ENCODE peak calls at places on chromosomes 12 and 14, in five cellular contexts. One of them, this sample, is unnamed.

GRCh38 chr12:65565601-65566560 is 258.4 kb upstream of the HMGA2 start:
- DNase-seq in KBM-7: peak; percentile 46
- DNase-seq in heart right ventricle: no peak
- DNase-seq in HepG2: no peak
- DNase-seq in GM20000: no peak
- DNase-seq in this sample: peak; percentile 53

GRCh38 chr12:111942557-111942956 is 70.4 kb downstream of the TMEM116 start:
- DNase-seq in heart right ventricle: no peak
- DNase-seq in KBM-7: peak; percentile 58
- DNase-seq in GM20000: no peak
- DNase-seq in HepG2: no peak
- DNase-seq in this sample: peak; percentile 42

GRCh38 chr14:78227466-78228077 is 57.4 kb downstream of the NRXN3 start:
- DNase-seq in HepG2: no peak
- DNase-seq in KBM-7: no peak
- DNase-seq in GM20000: no peak
- DNase-seq in heart right ventricle: no peak
- DNase-seq in this sample: no peak

GRCh38 chr12:51820721-51821422 is 27.6 kb downstream of the FIGNL2 start:
- DNase-seq in KBM-7: peak; percentile 80
- DNase-seq in HepG2: no peak
- DNase-seq in heart right ventricle: peak; percentile 52
- DNase-seq in GM20000: peak; percentile 64
- DNase-seq in this sample: peak; percentile 46

GRCh38 chr14:41899416-41899815 is 292.7 kb downstream of the LRFN5 start:
- DNase-seq in HepG2: no peak
- DNase-seq in GM20000: no peak
- DNase-seq in heart right ventricle: no peak
- DNase-seq in KBM-7: no peak
- DNase-seq in this sample: no peak

GRCh38 chr12:118480235-118480634 is 103.9 kb downstream of the SUDS3 start:
- DNase-seq in KBM-7: no peak
- DNase-seq in GM20000: no peak
- DNase-seq in HepG2: no peak
- DNase-seq in heart right ventricle: no peak
- DNase-seq in this sample: no peak

GRCh38 chr12:25887367-25887766 is 71.1 kb upstream of the RASSF8 start:
- DNase-seq in HepG2: no peak
- DNase-seq in GM20000: no peak
- DNase-seq in KBM-7: no peak
- DNase-seq in heart right ventricle: no peak
- DNase-seq in this sample: no peak

GRCh38 chr12:1797011-1797901 is 23.1 kb upstream of the LRTM2 start:
- DNase-seq in GM20000: peak; percentile 68
- DNase-seq in HepG2: no peak
- DNase-seq in heart right ventricle: peak; percentile 50
- DNase-seq in KBM-7: peak; percentile 68
- DNase-seq in this sample: peak; percentile 86

GRCh38 chr12:104219908-104220404 is 4.4 kb downstream of the TXNRD1 start:
- DNase-seq in GM20000: no peak
- DNase-seq in heart right ventricle: no peak
- DNase-seq in HepG2: peak; percentile 69
- DNase-seq in KBM-7: peak; percentile 79
- DNase-seq in this sample: peak; percentile 92

GRCh38 chr12:24113701-24114100 is 164.2 kb upstream of the SOX5 start:
- DNase-seq in HepG2: no peak
- DNase-seq in KBM-7: no peak
- DNase-seq in heart right ventricle: no peak
- DNase-seq in GM20000: no peak
- DNase-seq in this sample: no peak

GRCh38 chr12:32997471-32997870 is 100.9 kb upstream of the PKP2 start:
- DNase-seq in HepG2: no peak
- DNase-seq in KBM-7: no peak
- DNase-seq in GM20000: no peak
- DNase-seq in heart right ventricle: no peak
- DNase-seq in this sample: no peak

GRCh38 chr12:116421785-116422538 is 137.2 kb upstream of the MAP1LC3B2 start:
- DNase-seq in heart right ventricle: no peak
- DNase-seq in HepG2: no peak
- DNase-seq in KBM-7: no peak
- DNase-seq in GM20000: no peak
- DNase-seq in this sample: no peak

GRCh38 chr14:49173765-49174373 is 412.3 kb downstream of the RPS29 start:
- DNase-seq in GM20000: peak; percentile 34
- DNase-seq in KBM-7: peak; percentile 80
- DNase-seq in heart right ventricle: peak; percentile 30
- DNase-seq in HepG2: peak; percentile 63
- DNase-seq in this sample: peak; percentile 72

GRCh38 chr12:69014047-69014446 is 81.1 kb upstream of the CPM start:
- DNase-seq in HepG2: no peak
- DNase-seq in heart right ventricle: no peak
- DNase-seq in KBM-7: no peak
- DNase-seq in GM20000: no peak
- DNase-seq in this sample: no peak

GRCh38 chr14:63875311-63875710 is 22.5 kb downstream of the SYNE2 start:
- DNase-seq in GM20000: no peak
- DNase-seq in KBM-7: no peak
- DNase-seq in heart right ventricle: peak; percentile 79
- DNase-seq in HepG2: no peak
- DNase-seq in this sample: no peak

GRCh38 chr12:81095470-81096232 is 17.8 kb downstream of the ACSS3 start:
- DNase-seq in KBM-7: no peak
- DNase-seq in HepG2: no peak
- DNase-seq in GM20000: no peak
- DNase-seq in heart right ventricle: no peak
- DNase-seq in this sample: no peak

GRCh38 chr12:68237068-68237467 is 11.5 kb upstream of the IL26 start:
- DNase-seq in HepG2: no peak
- DNase-seq in heart right ventricle: no peak
- DNase-seq in KBM-7: peak; percentile 8
- DNase-seq in GM20000: no peak
- DNase-seq in this sample: peak; percentile 65

GRCh38 chr14:79698218-79698617 is 513.1 kb downstream of the DIO2 start:
- DNase-seq in GM20000: no peak
- DNase-seq in heart right ventricle: no peak
- DNase-seq in KBM-7: no peak
- DNase-seq in HepG2: no peak
- DNase-seq in this sample: no peak

GRCh38 chr12:118850244-118850825 is 131.0 kb upstream of the SRRM4 start:
- DNase-seq in KBM-7: peak; percentile 48
- DNase-seq in GM20000: peak; percentile 35
- DNase-seq in HepG2: peak; percentile 22
- DNase-seq in heart right ventricle: no peak
- DNase-seq in this sample: peak; percentile 56

GRCh38 chr14:52781629-52782028 is 9.8 kb downstream of the GNPNAT1 start:
- DNase-seq in heart right ventricle: no peak
- DNase-seq in KBM-7: no peak
- DNase-seq in GM20000: no peak
- DNase-seq in HepG2: no peak
- DNase-seq in this sample: no peak

GRCh38 chr14:90397401-90398314 is 829 bp downstream of the CALM1 start:
- DNase-seq in GM20000: peak; percentile 87
- DNase-seq in heart right ventricle: peak; percentile 81
- DNase-seq in HepG2: peak; percentile 34
- DNase-seq in KBM-7: peak; percentile 54
- DNase-seq in this sample: peak; percentile 92